ENCODE peak calls at places on chromosomes 7 and 10, in nine cellular contexts. One of them, this sample, is unnamed.

GRCh38 chr10:13657184-13657680 is 70.5 kb downstream of the PRPF18 start:
- DNase-seq in fibroblast of the conjunctiva: no peak
- DNase-seq in HEK293T: no peak
- DNase-seq in activated naive CD4-positive, alpha-beta T cell treated with Interleukin-2 at 50 U/mL for 16 hours: no peak
- DNase-seq in ELR: no peak
- DNase-seq in KBM-7: no peak
- DNase-seq in NCI-H1436 treated with DMSO at 0.1 percent for 48 hours: no peak
- DNase-seq in stimulated activated CD4-positive, alpha-beta T cell treated with anti-CD3 and anti-CD28 coated beads, Interleukin-15, amount 100 ng/mL, for 48 hours: no peak
- DNase-seq in fibroblast of mammary gland: no peak
- DNase-seq in this sample: no peak

GRCh38 chr10:115902596-115902995 is 370.4 kb downstream of the GFRA1 start:
- DNase-seq in activated naive CD4-positive, alpha-beta T cell treated with Interleukin-2 at 50 U/mL for 16 hours: no peak
- DNase-seq in KBM-7: no peak
- DNase-seq in ELR: no peak
- DNase-seq in HEK293T: no peak
- DNase-seq in NCI-H1436 treated with DMSO at 0.1 percent for 48 hours: no peak
- DNase-seq in stimulated activated CD4-positive, alpha-beta T cell treated with anti-CD3 and anti-CD28 coated beads, Interleukin-15, amount 100 ng/mL, for 48 hours: no peak
- DNase-seq in fibroblast of the conjunctiva: no peak
- DNase-seq in fibroblast of mammary gland: no peak
- DNase-seq in this sample: no peak

GRCh38 chr7:101635484-101635883 is 6.4 kb upstream of the MYL10 start:
- DNase-seq in fibroblast of the conjunctiva: no peak
- DNase-seq in ELR: no peak
- DNase-seq in stimulated activated CD4-positive, alpha-beta T cell treated with anti-CD3 and anti-CD28 coated beads, Interleukin-15, amount 100 ng/mL, for 48 hours: no peak
- DNase-seq in NCI-H1436 treated with DMSO at 0.1 percent for 48 hours: no peak
- DNase-seq in KBM-7: no peak
- DNase-seq in fibroblast of mammary gland: no peak
- DNase-seq in HEK293T: no peak
- DNase-seq in activated naive CD4-positive, alpha-beta T cell treated with Interleukin-2 at 50 U/mL for 16 hours: no peak
- DNase-seq in this sample: no peak

GRCh38 chr7:38411404-38411803 is 138.0 kb upstream of the TARP start:
- DNase-seq in stimulated activated CD4-positive, alpha-beta T cell treated with anti-CD3 and anti-CD28 coated beads, Interleukin-15, amount 100 ng/mL, for 48 hours: no peak
- DNase-seq in activated naive CD4-positive, alpha-beta T cell treated with Interleukin-2 at 50 U/mL for 16 hours: no peak
- DNase-seq in HEK293T: peak
- DNase-seq in KBM-7: peak
- DNase-seq in fibroblast of mammary gland: peak
- DNase-seq in ELR: peak
- DNase-seq in NCI-H1436 treated with DMSO at 0.1 percent for 48 hours: no peak
- DNase-seq in fibroblast of the conjunctiva: no peak
- DNase-seq in this sample: peak

GRCh38 chr10:89625041-89625765 is 19.8 kb downstream of the PANK1 start:
- DNase-seq in stimulated activated CD4-positive, alpha-beta T cell treated with anti-CD3 and anti-CD28 coated beads, Interleukin-15, amount 100 ng/mL, for 48 hours: no peak
- DNase-seq in fibroblast of mammary gland: peak
- DNase-seq in ELR: no peak
- DNase-seq in HEK293T: no peak
- DNase-seq in NCI-H1436 treated with DMSO at 0.1 percent for 48 hours: no peak
- DNase-seq in KBM-7: no peak
- DNase-seq in activated naive CD4-positive, alpha-beta T cell treated with Interleukin-2 at 50 U/mL for 16 hours: no peak
- DNase-seq in fibroblast of the conjunctiva: no peak
- DNase-seq in this sample: peak

GRCh38 chr7:100799037-100799896 is 28.1 kb downstream of the EPHB4 start:
- DNase-seq in stimulated activated CD4-positive, alpha-beta T cell treated with anti-CD3 and anti-CD28 coated beads, Interleukin-15, amount 100 ng/mL, for 48 hours: peak
- DNase-seq in KBM-7: peak
- DNase-seq in fibroblast of mammary gland: peak
- DNase-seq in NCI-H1436 treated with DMSO at 0.1 percent for 48 hours: no peak
- DNase-seq in activated naive CD4-positive, alpha-beta T cell treated with Interleukin-2 at 50 U/mL for 16 hours: peak
- DNase-seq in ELR: peak
- DNase-seq in HEK293T: peak
- DNase-seq in fibroblast of the conjunctiva: peak
- DNase-seq in this sample: peak

GRCh38 chr10:95260909-95261552 is 29.8 kb downstream of the PDLIM1 start:
- DNase-seq in KBM-7: no peak
- DNase-seq in HEK293T: no peak
- DNase-seq in activated naive CD4-positive, alpha-beta T cell treated with Interleukin-2 at 50 U/mL for 16 hours: no peak
- DNase-seq in ELR: peak
- DNase-seq in fibroblast of the conjunctiva: no peak
- DNase-seq in fibroblast of mammary gland: peak
- DNase-seq in NCI-H1436 treated with DMSO at 0.1 percent for 48 hours: no peak
- DNase-seq in stimulated activated CD4-positive, alpha-beta T cell treated with anti-CD3 and anti-CD28 coated beads, Interleukin-15, amount 100 ng/mL, for 48 hours: no peak
- DNase-seq in this sample: peak

GRCh38 chr10:19785366-19785765 is 30.9 kb upstream of the PLXDC2 start:
- DNase-seq in stimulated activated CD4-positive, alpha-beta T cell treated with anti-CD3 and anti-CD28 coated beads, Interleukin-15, amount 100 ng/mL, for 48 hours: no peak
- DNase-seq in NCI-H1436 treated with DMSO at 0.1 percent for 48 hours: no peak
- DNase-seq in ELR: no peak
- DNase-seq in HEK293T: no peak
- DNase-seq in fibroblast of the conjunctiva: no peak
- DNase-seq in activated naive CD4-positive, alpha-beta T cell treated with Interleukin-2 at 50 U/mL for 16 hours: no peak
- DNase-seq in KBM-7: no peak
- DNase-seq in fibroblast of mammary gland: peak
- DNase-seq in this sample: peak

GRCh38 chr7:132519936-132520335 is 56.3 kb downstream of the PLXNA4 start:
- DNase-seq in KBM-7: no peak
- DNase-seq in stimulated activated CD4-positive, alpha-beta T cell treated with anti-CD3 and anti-CD28 coated beads, Interleukin-15, amount 100 ng/mL, for 48 hours: no peak
- DNase-seq in ELR: no peak
- DNase-seq in activated naive CD4-positive, alpha-beta T cell treated with Interleukin-2 at 50 U/mL for 16 hours: no peak
- DNase-seq in NCI-H1436 treated with DMSO at 0.1 percent for 48 hours: no peak
- DNase-seq in HEK293T: no peak
- DNase-seq in fibroblast of mammary gland: no peak
- DNase-seq in fibroblast of the conjunctiva: no peak
- DNase-seq in this sample: peak

GRCh38 chr10:72068126-72068765 is 20.1 kb downstream of the SPOCK2 start:
- DNase-seq in HEK293T: no peak
- DNase-seq in fibroblast of the conjunctiva: no peak
- DNase-seq in fibroblast of mammary gland: no peak
- DNase-seq in stimulated activated CD4-positive, alpha-beta T cell treated with anti-CD3 and anti-CD28 coated beads, Interleukin-15, amount 100 ng/mL, for 48 hours: no peak
- DNase-seq in NCI-H1436 treated with DMSO at 0.1 percent for 48 hours: no peak
- DNase-seq in KBM-7: no peak
- DNase-seq in ELR: no peak
- DNase-seq in activated naive CD4-positive, alpha-beta T cell treated with Interleukin-2 at 50 U/mL for 16 hours: no peak
- DNase-seq in this sample: no peak

GRCh38 chr7:80916770-80917681 is 1.8 kb downstream of the SEMA3C start:
- DNase-seq in fibroblast of mammary gland: peak
- DNase-seq in KBM-7: peak
- DNase-seq in fibroblast of the conjunctiva: peak
- DNase-seq in ELR: peak
- DNase-seq in NCI-H1436 treated with DMSO at 0.1 percent for 48 hours: no peak
- DNase-seq in stimulated activated CD4-positive, alpha-beta T cell treated with anti-CD3 and anti-CD28 coated beads, Interleukin-15, amount 100 ng/mL, for 48 hours: no peak
- DNase-seq in activated naive CD4-positive, alpha-beta T cell treated with Interleukin-2 at 50 U/mL for 16 hours: no peak
- DNase-seq in HEK293T: no peak
- DNase-seq in this sample: peak

GRCh38 chr7:2962860-2963259 is 80.8 kb downstream of the CARD11 start:
- DNase-seq in NCI-H1436 treated with DMSO at 0.1 percent for 48 hours: no peak
- DNase-seq in HEK293T: no peak
- DNase-seq in fibroblast of the conjunctiva: no peak
- DNase-seq in fibroblast of mammary gland: no peak
- DNase-seq in activated naive CD4-positive, alpha-beta T cell treated with Interleukin-2 at 50 U/mL for 16 hours: no peak
- DNase-seq in KBM-7: peak
- DNase-seq in ELR: no peak
- DNase-seq in stimulated activated CD4-positive, alpha-beta T cell treated with anti-CD3 and anti-CD28 coated beads, Interleukin-15, amount 100 ng/mL, for 48 hours: no peak
- DNase-seq in this sample: no peak

GRCh38 chr7:149878523-149878921 is 4.8 kb downstream of the ATP6V0E2 start:
- DNase-seq in KBM-7: no peak
- DNase-seq in ELR: no peak
- DNase-seq in NCI-H1436 treated with DMSO at 0.1 percent for 48 hours: no peak
- DNase-seq in stimulated activated CD4-positive, alpha-beta T cell treated with anti-CD3 and anti-CD28 coated beads, Interleukin-15, amount 100 ng/mL, for 48 hours: no peak
- DNase-seq in activated naive CD4-positive, alpha-beta T cell treated with Interleukin-2 at 50 U/mL for 16 hours: no peak
- DNase-seq in HEK293T: no peak
- DNase-seq in fibroblast of mammary gland: no peak
- DNase-seq in fibroblast of the conjunctiva: no peak
- DNase-seq in this sample: no peak

GRCh38 chr7:47195641-47196040 is 386.3 kb downstream of the TNS3 start:
- DNase-seq in activated naive CD4-positive, alpha-beta T cell treated with Interleukin-2 at 50 U/mL for 16 hours: no peak
- DNase-seq in HEK293T: peak
- DNase-seq in KBM-7: no peak
- DNase-seq in NCI-H1436 treated with DMSO at 0.1 percent for 48 hours: no peak
- DNase-seq in stimulated activated CD4-positive, alpha-beta T cell treated with anti-CD3 and anti-CD28 coated beads, Interleukin-15, amount 100 ng/mL, for 48 hours: no peak
- DNase-seq in fibroblast of mammary gland: peak
- DNase-seq in ELR: peak
- DNase-seq in fibroblast of the conjunctiva: no peak
- DNase-seq in this sample: no peak

GRCh38 chr10:61588770-61589211 is 73.9 kb upstream of the CABCOCO1 start:
- DNase-seq in HEK293T: no peak
- DNase-seq in activated naive CD4-positive, alpha-beta T cell treated with Interleukin-2 at 50 U/mL for 16 hours: no peak
- DNase-seq in stimulated activated CD4-positive, alpha-beta T cell treated with anti-CD3 and anti-CD28 coated beads, Interleukin-15, amount 100 ng/mL, for 48 hours: no peak
- DNase-seq in fibroblast of mammary gland: peak
- DNase-seq in KBM-7: no peak
- DNase-seq in fibroblast of the conjunctiva: no peak
- DNase-seq in ELR: peak
- DNase-seq in NCI-H1436 treated with DMSO at 0.1 percent for 48 hours: no peak
- DNase-seq in this sample: no peak

GRCh38 chr10:23694446-23694920 is 255.6 kb downstream of the OTUD1 start:
- DNase-seq in NCI-H1436 treated with DMSO at 0.1 percent for 48 hours: no peak
- DNase-seq in activated naive CD4-positive, alpha-beta T cell treated with Interleukin-2 at 50 U/mL for 16 hours: no peak
- DNase-seq in ELR: no peak
- DNase-seq in KBM-7: no peak
- DNase-seq in HEK293T: peak
- DNase-seq in fibroblast of the conjunctiva: no peak
- DNase-seq in fibroblast of mammary gland: no peak
- DNase-seq in stimulated activated CD4-positive, alpha-beta T cell treated with anti-CD3 and anti-CD28 coated beads, Interleukin-15, amount 100 ng/mL, for 48 hours: no peak
- DNase-seq in this sample: no peak

GRCh38 chr10:21318768-21319167 is 206.7 kb downstream of the SKIDA1 start:
- DNase-seq in stimulated activated CD4-positive, alpha-beta T cell treated with anti-CD3 and anti-CD28 coated beads, Interleukin-15, amount 100 ng/mL, for 48 hours: no peak
- DNase-seq in NCI-H1436 treated with DMSO at 0.1 percent for 48 hours: no peak
- DNase-seq in fibroblast of mammary gland: peak
- DNase-seq in ELR: peak
- DNase-seq in HEK293T: no peak
- DNase-seq in KBM-7: peak
- DNase-seq in fibroblast of the conjunctiva: no peak
- DNase-seq in activated naive CD4-positive, alpha-beta T cell treated with Interleukin-2 at 50 U/mL for 16 hours: no peak
- DNase-seq in this sample: peak

GRCh38 chr7:28739128-28739527 is 219.0 kb downstream of the TRIL start:
- DNase-seq in NCI-H1436 treated with DMSO at 0.1 percent for 48 hours: no peak
- DNase-seq in ELR: no peak
- DNase-seq in KBM-7: no peak
- DNase-seq in fibroblast of the conjunctiva: no peak
- DNase-seq in activated naive CD4-positive, alpha-beta T cell treated with Interleukin-2 at 50 U/mL for 16 hours: no peak
- DNase-seq in HEK293T: no peak
- DNase-seq in stimulated activated CD4-positive, alpha-beta T cell treated with anti-CD3 and anti-CD28 coated beads, Interleukin-15, amount 100 ng/mL, for 48 hours: no peak
- DNase-seq in fibroblast of mammary gland: no peak
- DNase-seq in this sample: no peak

GRCh38 chr7:76293407-76293901 is 9.0 kb upstream of the HSPB1 start:
- DNase-seq in ELR: no peak
- DNase-seq in stimulated activated CD4-positive, alpha-beta T cell treated with anti-CD3 and anti-CD28 coated beads, Interleukin-15, amount 100 ng/mL, for 48 hours: no peak
- DNase-seq in KBM-7: no peak
- DNase-seq in activated naive CD4-positive, alpha-beta T cell treated with Interleukin-2 at 50 U/mL for 16 hours: no peak
- DNase-seq in fibroblast of the conjunctiva: no peak
- DNase-seq in NCI-H1436 treated with DMSO at 0.1 percent for 48 hours: no peak
- DNase-seq in fibroblast of mammary gland: no peak
- DNase-seq in HEK293T: no peak
- DNase-seq in this sample: no peak

GRCh38 chr10:33008499-33009243 is 50.6 kb upstream of the ITGB1 start:
- DNase-seq in ELR: peak
- DNase-seq in HEK293T: peak
- DNase-seq in fibroblast of the conjunctiva: peak
- DNase-seq in stimulated activated CD4-positive, alpha-beta T cell treated with anti-CD3 and anti-CD28 coated beads, Interleukin-15, amount 100 ng/mL, for 48 hours: peak
- DNase-seq in activated naive CD4-positive, alpha-beta T cell treated with Interleukin-2 at 50 U/mL for 16 hours: peak
- DNase-seq in fibroblast of mammary gland: peak
- DNase-seq in NCI-H1436 treated with DMSO at 0.1 percent for 48 hours: peak
- DNase-seq in KBM-7: peak
- DNase-seq in this sample: peak

GRCh38 chr10:114379631-114380041 is 24.7 kb downstream of the AFAP1L2 start:
- DNase-seq in ELR: no peak
- DNase-seq in KBM-7: no peak
- DNase-seq in HEK293T: no peak
- DNase-seq in activated naive CD4-positive, alpha-beta T cell treated with Interleukin-2 at 50 U/mL for 16 hours: no peak
- DNase-seq in stimulated activated CD4-positive, alpha-beta T cell treated with anti-CD3 and anti-CD28 coated beads, Interleukin-15, amount 100 ng/mL, for 48 hours: no peak
- DNase-seq in fibroblast of the conjunctiva: no peak
- DNase-seq in NCI-H1436 treated with DMSO at 0.1 percent for 48 hours: no peak
- DNase-seq in fibroblast of mammary gland: peak
- DNase-seq in this sample: no peak

GRCh38 chr10:131381576-131381975 is 70.1 kb upstream of the TCERG1L start:
- DNase-seq in stimulated activated CD4-positive, alpha-beta T cell treated with anti-CD3 and anti-CD28 coated beads, Interleukin-15, amount 100 ng/mL, for 48 hours: no peak
- DNase-seq in activated naive CD4-positive, alpha-beta T cell treated with Interleukin-2 at 50 U/mL for 16 hours: no peak
- DNase-seq in fibroblast of the conjunctiva: no peak
- DNase-seq in ELR: no peak
- DNase-seq in HEK293T: no peak
- DNase-seq in fibroblast of mammary gland: no peak
- DNase-seq in NCI-H1436 treated with DMSO at 0.1 percent for 48 hours: no peak
- DNase-seq in KBM-7: no peak
- DNase-seq in this sample: no peak

GRCh38 chr7:3232228-3232627 is 68.8 kb upstream of the SDK1 start:
- DNase-seq in NCI-H1436 treated with DMSO at 0.1 percent for 48 hours: no peak
- DNase-seq in KBM-7: no peak
- DNase-seq in activated naive CD4-positive, alpha-beta T cell treated with Interleukin-2 at 50 U/mL for 16 hours: no peak
- DNase-seq in fibroblast of the conjunctiva: peak
- DNase-seq in fibroblast of mammary gland: peak
- DNase-seq in ELR: no peak
- DNase-seq in HEK293T: no peak
- DNase-seq in stimulated activated CD4-positive, alpha-beta T cell treated with anti-CD3 and anti-CD28 coated beads, Interleukin-15, amount 100 ng/mL, for 48 hours: no peak
- DNase-seq in this sample: no peak

GRCh38 chr7:43199761-43200160 is 87.3 kb downstream of the HECW1 start:
- DNase-seq in fibroblast of the conjunctiva: no peak
- DNase-seq in fibroblast of mammary gland: peak
- DNase-seq in NCI-H1436 treated with DMSO at 0.1 percent for 48 hours: no peak
- DNase-seq in HEK293T: no peak
- DNase-seq in activated naive CD4-positive, alpha-beta T cell treated with Interleukin-2 at 50 U/mL for 16 hours: no peak
- DNase-seq in KBM-7: no peak
- DNase-seq in ELR: peak
- DNase-seq in stimulated activated CD4-positive, alpha-beta T cell treated with anti-CD3 and anti-CD28 coated beads, Interleukin-15, amount 100 ng/mL, for 48 hours: no peak
- DNase-seq in this sample: peak

GRCh38 chr7:66281678-66282593 is 76.8 kb downstream of the TPST1 start:
- DNase-seq in HEK293T: no peak
- DNase-seq in ELR: peak
- DNase-seq in activated naive CD4-positive, alpha-beta T cell treated with Interleukin-2 at 50 U/mL for 16 hours: no peak
- DNase-seq in fibroblast of mammary gland: peak
- DNase-seq in KBM-7: peak
- DNase-seq in stimulated activated CD4-positive, alpha-beta T cell treated with anti-CD3 and anti-CD28 coated beads, Interleukin-15, amount 100 ng/mL, for 48 hours: no peak
- DNase-seq in fibroblast of the conjunctiva: peak
- DNase-seq in NCI-H1436 treated with DMSO at 0.1 percent for 48 hours: no peak
- DNase-seq in this sample: peak

GRCh38 chr7:30276203-30276900 is 8.0 kb upstream of the ZNRF2 start:
- DNase-seq in ELR: peak
- DNase-seq in NCI-H1436 treated with DMSO at 0.1 percent for 48 hours: no peak
- DNase-seq in fibroblast of the conjunctiva: peak
- DNase-seq in fibroblast of mammary gland: peak
- DNase-seq in HEK293T: peak
- DNase-seq in activated naive CD4-positive, alpha-beta T cell treated with Interleukin-2 at 50 U/mL for 16 hours: peak
- DNase-seq in KBM-7: peak
- DNase-seq in stimulated activated CD4-positive, alpha-beta T cell treated with anti-CD3 and anti-CD28 coated beads, Interleukin-15, amount 100 ng/mL, for 48 hours: no peak
- DNase-seq in this sample: peak

GRCh38 chr10:72009430-72010081 is 45.4 kb downstream of the CHST3 start:
- DNase-seq in NCI-H1436 treated with DMSO at 0.1 percent for 48 hours: no peak
- DNase-seq in ELR: peak
- DNase-seq in stimulated activated CD4-positive, alpha-beta T cell treated with anti-CD3 and anti-CD28 coated beads, Interleukin-15, amount 100 ng/mL, for 48 hours: no peak
- DNase-seq in fibroblast of mammary gland: peak
- DNase-seq in KBM-7: no peak
- DNase-seq in HEK293T: no peak
- DNase-seq in activated naive CD4-positive, alpha-beta T cell treated with Interleukin-2 at 50 U/mL for 16 hours: no peak
- DNase-seq in fibroblast of the conjunctiva: peak
- DNase-seq in this sample: peak

GRCh38 chr7:28607179-28607578 is 194.9 kb downstream of the CREB5 start:
- DNase-seq in KBM-7: no peak
- DNase-seq in stimulated activated CD4-positive, alpha-beta T cell treated with anti-CD3 and anti-CD28 coated beads, Interleukin-15, amount 100 ng/mL, for 48 hours: no peak
- DNase-seq in fibroblast of the conjunctiva: no peak
- DNase-seq in fibroblast of mammary gland: peak
- DNase-seq in NCI-H1436 treated with DMSO at 0.1 percent for 48 hours: no peak
- DNase-seq in ELR: no peak
- DNase-seq in HEK293T: no peak
- DNase-seq in activated naive CD4-positive, alpha-beta T cell treated with Interleukin-2 at 50 U/mL for 16 hours: no peak
- DNase-seq in this sample: peak

GRCh38 chr7:100641463-100641859 is at the start of gene TFR2:
- DNase-seq in KBM-7: no peak
- DNase-seq in stimulated activated CD4-positive, alpha-beta T cell treated with anti-CD3 and anti-CD28 coated beads, Interleukin-15, amount 100 ng/mL, for 48 hours: no peak
- DNase-seq in activated naive CD4-positive, alpha-beta T cell treated with Interleukin-2 at 50 U/mL for 16 hours: no peak
- DNase-seq in HEK293T: no peak
- DNase-seq in NCI-H1436 treated with DMSO at 0.1 percent for 48 hours: no peak
- DNase-seq in fibroblast of the conjunctiva: no peak
- DNase-seq in ELR: no peak
- DNase-seq in fibroblast of mammary gland: no peak
- DNase-seq in this sample: no peak

GRCh38 chr7:135664046-135664589 is 1.8 kb downstream of the STMP1 start:
- DNase-seq in stimulated activated CD4-positive, alpha-beta T cell treated with anti-CD3 and anti-CD28 coated beads, Interleukin-15, amount 100 ng/mL, for 48 hours: no peak
- DNase-seq in fibroblast of mammary gland: peak
- DNase-seq in HEK293T: no peak
- DNase-seq in KBM-7: no peak
- DNase-seq in activated naive CD4-positive, alpha-beta T cell treated with Interleukin-2 at 50 U/mL for 16 hours: no peak
- DNase-seq in fibroblast of the conjunctiva: no peak
- DNase-seq in ELR: peak
- DNase-seq in NCI-H1436 treated with DMSO at 0.1 percent for 48 hours: no peak
- DNase-seq in this sample: peak

GRCh38 chr10:103699611-103700435 is 155.6 kb downstream of the SH3PXD2A start:
- DNase-seq in fibroblast of the conjunctiva: no peak
- DNase-seq in fibroblast of mammary gland: no peak
- DNase-seq in KBM-7: no peak
- DNase-seq in HEK293T: no peak
- DNase-seq in ELR: no peak
- DNase-seq in NCI-H1436 treated with DMSO at 0.1 percent for 48 hours: no peak
- DNase-seq in stimulated activated CD4-positive, alpha-beta T cell treated with anti-CD3 and anti-CD28 coated beads, Interleukin-15, amount 100 ng/mL, for 48 hours: no peak
- DNase-seq in activated naive CD4-positive, alpha-beta T cell treated with Interleukin-2 at 50 U/mL for 16 hours: no peak
- DNase-seq in this sample: no peak

This sample was measured in GM23248.